ENCODE peak calls at places on chromosomes 4 and X, in ten cellular contexts. M, H, S, U, T, W, A, X, L and Q are unnamed samples.

GRCh38 chr4:85860066-85860465 is 385.1 kb downstream of the ARHGAP24 start:
- DNase-seq in M (no peak), H (no peak), S (no peak), U (no peak), T (no peak), W (no peak), A (no peak), X (no peak), L (no peak), Q (no peak)

GRCh38 chrX:4547218-4547836 is 833.9 kb upstream of the PRKX start:
- DNase-seq in M (peak), H (peak), S (peak), U (no peak), T (peak), W (no peak), A (peak), X (peak), L (peak), Q (no peak)

GRCh38 chr4:122053186-122053585 is 98.9 kb upstream of the BLTP1 start:
- DNase-seq in M (no peak), H (no peak), S (no peak), U (no peak), T (no peak), W (no peak), A (no peak), X (no peak), L (no peak), Q (no peak)

GRCh38 chrX:57211906-57212305 is 74.6 kb upstream of the FAAH2 start:
- DNase-seq in M (no peak), H (no peak), S (no peak), U (no peak), T (no peak), W (no peak), A (no peak), X (no peak), L (no peak), Q (no peak)

GRCh38 chrX:17038681-17039161 is 92.3 kb downstream of the REPS2 start:
- DNase-seq in M (no peak), H (no peak), S (no peak), U (no peak), T (no peak), W (no peak), A (peak), X (no peak), L (no peak), Q (no peak)

GRCh38 chr4:8278421-8279287 is 9.1 kb downstream of the HTRA3 start:
- DNase-seq in M (no peak), H (no peak), S (no peak), U (no peak), T (peak), W (no peak), A (no peak), X (no peak), L (no peak), Q (no peak)

GRCh38 chr4:88697113-88697512 is 516 bp downstream of the NAP1L5 start:
- DNase-seq in M (no peak), H (peak), S (no peak), U (no peak), T (no peak), W (no peak), A (no peak), X (no peak), L (no peak), Q (no peak)

GRCh38 chr4:152778656-152779512 is 646 bp downstream of the TIGD4 start:
- DNase-seq in M (no peak), H (peak), S (peak), U (peak), T (no peak), W (no peak), A (peak), X (peak), L (peak), Q (no peak)

GRCh38 chr4:31422006-31422405 is 701.8 kb downstream of the PCDH7 start:
- DNase-seq in M (no peak), H (no peak), S (no peak), U (no peak), T (no peak), W (no peak), A (no peak), X (peak), L (no peak), Q (no peak)